ENCODE peak calls at places on chromosome 1, in six cellular contexts. J is Karpas-422, O is MM.1S, Z is K562, N is IMR-90, C is H9. U is an unnamed sample.

GRCh38 chr1:110916669-110917306 is 43.8 kb downstream of the CD53 start:
- DNase-seq in O (peak; percentile 65), Z (peak; percentile 94), J (peak; percentile 48), C (no peak), N (peak; percentile 19), U (no peak)

GRCh38 chr1:32813941-32814739 is 3.0 kb downstream of the YARS1 start:
- DNase-seq in O (no peak), N (peak; percentile 37), Z (peak; percentile 68), J (no peak), C (no peak), U (no peak)

GRCh38 chr1:197911857-197912696 is 5.1 kb upstream of the LHX9 start:
- DNase-seq in O (no peak), C (no peak), N (no peak), Z (no peak), J (no peak), U (peak; percentile 34)

GRCh38 chr1:116418091-116418830 is 45.2 kb downstream of the ATP1A1 start:
- DNase-seq in Z (peak; percentile 89), J (peak; percentile 96), N (peak; percentile 75), O (peak; percentile 60), C (peak; percentile 88), U (peak; percentile 84)

GRCh38 chr1:184739796-184740195 is 14.9 kb downstream of the EDEM3 start:
- DNase-seq in Z (no peak), J (no peak), N (no peak), C (no peak), O (no peak), U (no peak)

GRCh38 chr1:27569088-27569459 is 34.9 kb downstream of the AHDC1 start:
- DNase-seq in O (no peak), Z (no peak), J (no peak), N (no peak), C (no peak), U (peak; percentile 44)

GRCh38 chr1:35062518-35063196 is 16.5 kb upstream of the ZMYM1 start:
- DNase-seq in O (no peak), C (no peak), Z (peak; percentile 59), J (no peak), N (peak; percentile 36), U (no peak)

GRCh38 chr1:85577421-85578320 is 2.9 kb upstream of the CCN1 start:
- DNase-seq in O (no peak), Z (no peak), N (no peak), C (peak; percentile 51), J (no peak), U (peak; percentile 51)

GRCh38 chr1:54362881-54363340 is 43.3 kb downstream of the SSBP3 start:
- DNase-seq in O (no peak), Z (peak; percentile 33), C (no peak), J (no peak), N (peak; percentile 33), U (no peak)

GRCh38 chr1:15485534-15486091 is 9.7 kb downstream of the CELA2B start:
- DNase-seq in C (no peak), O (no peak), Z (no peak), J (no peak), N (no peak), U (no peak)

GRCh38 chr1:50605186-50605875 is 182.1 kb upstream of the DMRTA2 start:
- DNase-seq in C (peak; percentile 30), N (peak; percentile 57), O (no peak), J (peak; percentile 80), Z (peak; percentile 59), U (peak; percentile 61)

GRCh38 chr1:206442101-206442500 is 28.2 kb upstream of the IKBKE start:
- DNase-seq in Z (peak; percentile 40), O (no peak), J (no peak), C (no peak), N (peak; percentile 70), U (no peak)

GRCh38 chr1:243837907-243838546 is 12.0 kb downstream of the AKT3 start:
- DNase-seq in J (no peak), Z (no peak), O (peak; percentile 17), C (no peak), N (no peak), U (no peak)

GRCh38 chr1:246043556-246043955 is 463.5 kb downstream of the SMYD3 start:
- DNase-seq in J (no peak), Z (no peak), O (no peak), C (no peak), N (no peak), U (peak; percentile 30)

GRCh38 chr1:168343566-168343965 is 62.9 kb downstream of the TBX19 start:
- DNase-seq in C (peak; percentile 35), Z (peak; percentile 46), O (peak; percentile 43), N (no peak), J (peak; percentile 46), U (no peak)

GRCh38 chr1:72439036-72439435 is 156.7 kb upstream of the NEGR1 start:
- DNase-seq in N (peak; percentile 56), Z (no peak), C (no peak), O (no peak), J (no peak), U (no peak)

GRCh38 chr1:219555802-219556201 is 57.1 kb downstream of the ZC3H11B start:
- DNase-seq in O (no peak), N (peak; percentile 78), C (no peak), J (no peak), Z (no peak), U (peak; percentile 50)

GRCh38 chr1:9438431-9439073 is 100.7 kb upstream of the SLC25A33 start:
- DNase-seq in J (no peak), Z (no peak), N (peak; percentile 93), O (no peak), C (no peak), U (no peak)

GRCh38 chr1:31771891-31772668 is 7.9 kb upstream of the ADGRB2 start:
- DNase-seq in N (peak; percentile 27), J (no peak), Z (no peak), O (no peak), C (no peak), U (peak; percentile 49)

GRCh38 chr1:29306471-29307140 is 70.3 kb downstream of the PTPRU start:
- DNase-seq in J (no peak), O (no peak), C (no peak), N (no peak), Z (no peak), U (no peak)

GRCh38 chr1:22268327-22268726 is 125.4 kb upstream of the WNT4 start:
- DNase-seq in C (no peak), O (no peak), Z (no peak), N (no peak), J (no peak), U (no peak)
- H3K4me1 ChIP-seq in C (peaks cover 3% of the 10 kb centered on the region), O (no peaks in the 10 kb centered on the region), Z (no peaks in the 10 kb centered on the region), N (no peaks in the 10 kb centered on the region), J (no peaks in the 10 kb centered on the region), U (peaks cover 12% of the 10 kb centered on the region)

DNA sequence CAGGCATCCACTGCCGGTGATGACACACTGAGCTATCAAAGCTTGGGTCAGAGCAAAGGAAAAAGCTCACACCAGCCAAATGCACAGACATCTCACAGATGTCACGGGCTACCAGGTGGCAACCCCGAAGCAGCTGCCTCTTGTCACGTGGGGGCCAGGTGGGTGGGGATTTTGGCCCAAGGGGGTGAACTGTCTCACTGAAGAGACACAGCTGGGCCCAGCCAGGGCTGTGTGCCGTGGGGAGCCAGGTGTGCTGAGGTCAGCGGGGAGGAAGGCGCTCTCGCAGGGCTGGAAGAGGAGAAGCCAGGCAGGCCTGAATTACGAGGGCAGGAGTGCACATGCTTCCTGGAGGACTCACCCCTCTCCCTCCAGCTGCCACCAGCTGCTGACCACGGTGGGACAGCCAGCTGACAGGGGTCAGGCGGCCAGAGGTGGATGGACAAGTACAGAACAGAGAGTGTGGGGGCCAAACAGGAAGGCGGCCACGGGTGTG is 32.4 kb downstream of the KCNN3 start:
- DNase-seq in N (no peak), J (peak; percentile 74), Z (no peak), C (no peak), O (peak; percentile 100), U (no peak)
- H3K9ac ChIP-seq in N (no peak overlapping the region), J (no peak overlapping the region), Z (no peak overlapping the region), C (no peak overlapping the region), O (peak overlapping the region; percentile 42), U (no peak overlapping the region)

GRCh38 chr1:212700597-212700891 is 904 bp upstream of the BATF3 start:
- DNase-seq in O (no peak), N (no peak), Z (no peak), C (no peak), J (no peak), U (no peak)

GRCh38 chr1:212700892-212701819 is 1.5 kb upstream of the BATF3 start:
- DNase-seq in Z (peak; percentile 50), O (no peak), N (peak; percentile 62), J (peak; percentile 67), C (peak; percentile 70), U (peak; percentile 70)

GRCh38 chr1:212699104-212699838 is 369 bp downstream of the BATF3 start:
- DNase-seq in J (peak; percentile 74), Z (peak; percentile 75), O (peak; percentile 71), N (peak; percentile 32), C (peak; percentile 84), U (peak; percentile 77)

GRCh38 chr1:212698467-212699103 is 1.1 kb downstream of the BATF3 start:
- DNase-seq in N (no peak), Z (no peak), O (no peak), J (no peak), C (no peak), U (no peak)

DNA sequence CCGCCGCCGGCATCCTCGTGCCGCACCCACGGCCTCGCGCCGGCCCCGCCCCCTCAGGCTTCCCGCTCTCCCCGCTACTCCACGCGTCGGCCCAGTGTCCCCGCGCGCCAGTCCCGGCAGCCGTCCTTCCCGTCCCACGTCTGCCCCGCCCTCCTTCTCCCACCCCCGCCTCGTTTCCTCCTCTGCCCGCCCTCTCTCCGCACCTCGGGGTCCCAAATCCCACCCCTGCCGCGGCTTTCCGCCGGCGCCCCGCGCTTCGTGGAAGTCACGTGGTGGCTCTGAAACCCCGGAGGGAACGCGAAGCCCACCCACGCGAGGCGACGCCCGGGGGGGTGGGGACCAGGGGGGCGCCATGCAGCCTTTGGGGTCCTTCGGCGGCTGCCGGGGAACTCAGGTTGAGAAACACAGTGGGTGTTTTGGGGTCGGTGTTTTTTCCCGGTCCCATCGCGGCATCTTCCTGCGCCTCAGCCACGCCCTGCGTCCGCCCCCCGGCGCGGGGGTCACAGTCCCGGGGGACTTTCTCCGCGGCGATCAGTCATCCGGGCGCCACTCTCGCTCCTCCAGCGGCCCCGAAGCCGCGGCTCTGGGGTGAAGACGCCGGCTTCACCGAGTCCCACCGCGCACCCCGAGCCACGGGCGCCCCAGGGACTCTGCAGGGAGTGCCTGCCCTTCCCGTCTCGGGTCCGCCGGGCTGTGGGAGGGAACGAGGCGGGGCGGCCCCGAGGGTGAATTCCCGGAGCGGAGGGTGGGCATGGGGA is at the start of gene BATF3:
- DNase-seq in J (peak; percentile 46), O (no peak), C (no peak), Z (no peak), N (no peak), U (peak; percentile 67)
- H2AFZ ChIP-seq in J (peak within 1 kb of the TSS; percentile 81), O (peak within 1 kb of the TSS; percentile 71), C (no peak within 1 kb of the TSS), Z (peak within 1 kb of the TSS; percentile 86), N (peak within 1 kb of the TSS; percentile 92), U (no peak within 1 kb of the TSS)

GRCh38 chr1:153549741-153550397 is 811 bp upstream of the S100A3 start:
- DNase-seq in J (no peak), N (no peak), O (no peak), C (peak; percentile 17), Z (no peak), U (no peak)
- H3K4me1 ChIP-seq in J (peaks cover 11% of the 10 kb centered on the region), N (peaks cover 45% of the 10 kb centered on the region), O (peaks cover 7% of the 10 kb centered on the region), C (peaks cover 3% of the 10 kb centered on the region), Z (peaks cover 46% of the 10 kb centered on the region), U (peaks cover 25% of the 10 kb centered on the region)

DNA sequence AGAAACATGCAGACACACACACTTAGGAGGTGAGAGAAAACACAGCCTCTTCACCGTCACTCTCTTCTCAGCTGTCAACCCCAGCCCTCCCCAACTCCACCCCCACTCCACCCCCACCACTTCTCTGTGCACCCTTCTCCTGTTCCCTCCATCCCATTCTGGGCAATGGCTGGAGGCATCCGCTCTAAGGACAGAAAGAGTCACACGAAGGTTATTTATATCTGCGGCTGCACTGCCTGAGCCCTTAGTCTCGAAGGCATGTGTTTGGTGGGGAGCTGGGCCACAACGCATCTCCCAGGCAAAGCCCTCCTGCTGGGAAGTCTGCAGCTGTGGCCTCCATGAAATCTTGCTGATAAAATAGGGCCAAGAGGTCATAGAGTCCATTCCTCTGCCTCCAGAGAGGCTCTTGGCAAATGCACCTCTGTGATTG is 102.0 kb upstream of the LPGAT1 start:
- DNase-seq in O (no peak), N (no peak), Z (peak; percentile 37), J (no peak), C (no peak), U (no peak)
- H3K9ac ChIP-seq in O (no peak overlapping the region), N (no peak overlapping the region), Z (no peak overlapping the region), J (no peak overlapping the region), C (no peak overlapping the region), U (no peak overlapping the region)

U was measured in neural progenitor cell.